ENCODE peak calls at places on chromosomes 2 and 18, in seven cellular contexts. One of them, this sample, is unnamed.

GRCh38 chr2:137776697-137777096 is 187.6 kb upstream of the HNMT start:
- DNase-seq in tibial artery: no peak
- DNase-seq in fibroblast of pulmonary artery: no peak
- DNase-seq in HFFc6: no peak
- DNase-seq in GM06990: no peak
- DNase-seq in hepatocyte: no peak
- DNase-seq in heart right ventricle: no peak
- DNase-seq in this sample: no peak

GRCh38 chr2:583666-584065 is 93.5 kb downstream of the TMEM18 start:
- DNase-seq in tibial artery: no peak
- DNase-seq in fibroblast of pulmonary artery: no peak
- DNase-seq in HFFc6: no peak
- DNase-seq in GM06990: no peak
- DNase-seq in hepatocyte: no peak
- DNase-seq in heart right ventricle: no peak
- DNase-seq in this sample: no peak

GRCh38 chr18:80185545-80185944 is 61.8 kb downstream of the PARD6G start:
- DNase-seq in tibial artery: no peak
- DNase-seq in fibroblast of pulmonary artery: no peak
- DNase-seq in HFFc6: no peak
- DNase-seq in GM06990: no peak
- DNase-seq in hepatocyte: no peak
- DNase-seq in heart right ventricle: no peak
- DNase-seq in this sample: no peak

GRCh38 chr18:4035521-4035920 is 419.6 kb downstream of the DLGAP1 start:
- DNase-seq in tibial artery: no peak
- DNase-seq in fibroblast of pulmonary artery: no peak
- DNase-seq in HFFc6: no peak
- DNase-seq in GM06990: no peak
- DNase-seq in hepatocyte: no peak
- DNase-seq in heart right ventricle: no peak
- DNase-seq in this sample: no peak

GRCh38 chr18:68916734-68917133 is 118.9 kb downstream of the CCDC102B start:
- DNase-seq in tibial artery: no peak
- DNase-seq in fibroblast of pulmonary artery: peak
- DNase-seq in HFFc6: no peak
- DNase-seq in GM06990: no peak
- DNase-seq in hepatocyte: no peak
- DNase-seq in heart right ventricle: no peak
- DNase-seq in this sample: no peak

GRCh38 chr2:80396276-80396675 is 91.7 kb upstream of the LRRTM1 start:
- DNase-seq in tibial artery: no peak
- DNase-seq in fibroblast of pulmonary artery: no peak
- DNase-seq in HFFc6: no peak
- DNase-seq in GM06990: no peak
- DNase-seq in hepatocyte: no peak
- DNase-seq in heart right ventricle: no peak
- DNase-seq in this sample: no peak

GRCh38 chr2:175567435-175568061 is 386.0 kb upstream of the ATP5MC3 start:
- DNase-seq in tibial artery: no peak
- DNase-seq in fibroblast of pulmonary artery: no peak
- DNase-seq in HFFc6: no peak
- DNase-seq in GM06990: no peak
- DNase-seq in hepatocyte: no peak
- DNase-seq in heart right ventricle: no peak
- DNase-seq in this sample: no peak

GRCh38 chr2:66457545-66457944 is 22.6 kb downstream of the MEIS1 start:
- DNase-seq in tibial artery: no peak
- DNase-seq in fibroblast of pulmonary artery: no peak
- DNase-seq in HFFc6: no peak
- DNase-seq in GM06990: no peak
- DNase-seq in hepatocyte: no peak
- DNase-seq in heart right ventricle: no peak
- DNase-seq in this sample: no peak

GRCh38 chr2:54770211-54770610 is 46.7 kb downstream of the EML6 start:
- DNase-seq in tibial artery: no peak
- DNase-seq in fibroblast of pulmonary artery: no peak
- DNase-seq in HFFc6: no peak
- DNase-seq in GM06990: no peak
- DNase-seq in hepatocyte: no peak
- DNase-seq in heart right ventricle: no peak
- DNase-seq in this sample: no peak

GRCh38 chr2:164898475-164898874 is 56.9 kb downstream of the SLC38A11 start:
- DNase-seq in tibial artery: no peak
- DNase-seq in fibroblast of pulmonary artery: peak
- DNase-seq in HFFc6: peak
- DNase-seq in GM06990: no peak
- DNase-seq in hepatocyte: peak
- DNase-seq in heart right ventricle: no peak
- DNase-seq in this sample: peak

GRCh38 chr18:59219672-59220163 is at the start of gene GRP:
- DNase-seq in tibial artery: no peak
- DNase-seq in fibroblast of pulmonary artery: no peak
- DNase-seq in HFFc6: no peak
- DNase-seq in GM06990: no peak
- DNase-seq in hepatocyte: no peak
- DNase-seq in heart right ventricle: no peak
- DNase-seq in this sample: no peak

GRCh38 chr2:132438650-132439030 is 22.0 kb downstream of the GPR39 start:
- DNase-seq in tibial artery: no peak
- DNase-seq in fibroblast of pulmonary artery: peak
- DNase-seq in HFFc6: peak
- DNase-seq in GM06990: no peak
- DNase-seq in hepatocyte: no peak
- DNase-seq in heart right ventricle: no peak
- DNase-seq in this sample: no peak

GRCh38 chr2:150976604-150977003 is 285.1 kb downstream of the RBM43 start:
- DNase-seq in tibial artery: no peak
- DNase-seq in fibroblast of pulmonary artery: no peak
- DNase-seq in HFFc6: no peak
- DNase-seq in GM06990: no peak
- DNase-seq in hepatocyte: no peak
- DNase-seq in heart right ventricle: no peak
- DNase-seq in this sample: no peak

GRCh38 chr2:41061371-41061770 is 609.5 kb upstream of the SLC8A1 start:
- DNase-seq in tibial artery: no peak
- DNase-seq in fibroblast of pulmonary artery: peak
- DNase-seq in HFFc6: no peak
- DNase-seq in GM06990: no peak
- DNase-seq in hepatocyte: no peak
- DNase-seq in heart right ventricle: no peak
- DNase-seq in this sample: no peak

GRCh38 chr18:26574958-26575864 is 26.9 kb upstream of the KCTD1 start:
- DNase-seq in tibial artery: peak
- DNase-seq in fibroblast of pulmonary artery: peak
- DNase-seq in HFFc6: peak
- DNase-seq in GM06990: peak
- DNase-seq in hepatocyte: peak
- DNase-seq in heart right ventricle: peak
- DNase-seq in this sample: peak

GRCh38 chr2:126771501-126772195 is 115.7 kb downstream of the GYPC start:
- DNase-seq in tibial artery: no peak
- DNase-seq in fibroblast of pulmonary artery: no peak
- DNase-seq in HFFc6: no peak
- DNase-seq in GM06990: no peak
- DNase-seq in hepatocyte: no peak
- DNase-seq in heart right ventricle: no peak
- DNase-seq in this sample: peak

GRCh38 chr18:55280515-55280914 is 307.5 kb downstream of the TCF4 start:
- DNase-seq in tibial artery: no peak
- DNase-seq in fibroblast of pulmonary artery: no peak
- DNase-seq in HFFc6: no peak
- DNase-seq in GM06990: no peak
- DNase-seq in hepatocyte: no peak
- DNase-seq in heart right ventricle: peak
- DNase-seq in this sample: no peak

GRCh38 chr18:61823595-61823994 is 69.2 kb downstream of the RNF152 start:
- DNase-seq in tibial artery: no peak
- DNase-seq in fibroblast of pulmonary artery: no peak
- DNase-seq in HFFc6: no peak
- DNase-seq in GM06990: no peak
- DNase-seq in hepatocyte: no peak
- DNase-seq in heart right ventricle: no peak
- DNase-seq in this sample: no peak

DNA sequence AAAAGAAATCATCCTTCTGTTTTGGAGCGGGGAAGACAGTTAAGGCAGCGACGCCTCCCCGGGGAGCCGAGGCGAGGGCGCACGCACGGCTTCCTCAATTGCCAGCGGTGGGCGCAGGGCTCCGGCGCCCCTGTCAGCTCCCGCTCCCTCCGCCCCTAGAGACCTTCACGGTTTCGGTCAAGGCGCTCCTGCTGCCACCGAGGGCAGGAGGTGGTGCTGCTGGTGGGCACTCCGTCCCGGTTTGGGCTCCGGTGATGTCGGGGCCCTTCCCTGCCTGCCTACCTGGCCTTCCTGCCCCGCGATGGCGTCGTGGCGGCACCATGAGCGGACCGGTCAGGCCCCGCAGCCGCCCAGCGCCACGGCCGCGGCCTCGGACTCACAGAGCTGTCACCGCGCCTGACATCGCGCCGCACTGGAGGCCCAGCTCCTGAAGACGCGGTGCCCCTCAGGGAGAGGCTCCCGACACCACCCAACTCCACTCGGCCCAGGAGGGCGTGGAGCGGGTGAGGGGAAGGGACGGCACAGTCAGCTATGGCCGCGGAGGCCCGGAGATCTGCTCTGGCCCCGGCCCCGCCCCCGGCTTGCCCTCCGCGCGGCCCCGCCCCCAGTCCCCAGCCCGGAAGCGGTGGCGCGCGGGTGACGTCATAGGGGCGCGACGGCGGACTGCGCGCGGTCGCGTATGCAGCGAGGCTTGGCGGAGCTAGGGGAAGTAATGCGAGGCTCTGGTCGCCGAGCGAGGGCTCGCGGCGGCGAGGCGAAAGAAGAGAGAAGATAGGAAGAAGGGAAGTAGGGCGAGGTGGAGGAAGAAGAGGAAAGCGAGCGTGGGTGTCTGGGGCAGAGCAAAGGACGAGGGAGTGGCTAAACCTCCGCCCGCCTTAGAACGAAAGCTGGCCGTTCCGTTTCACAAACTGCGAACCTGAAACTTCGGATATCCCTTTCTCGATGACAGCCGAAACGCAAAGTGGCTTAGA is at the start of gene SLC35F5:
- DNase-seq in tibial artery: peak
- DNase-seq in fibroblast of pulmonary artery: peak
- DNase-seq in HFFc6: peak
- DNase-seq in GM06990: peak
- DNase-seq in hepatocyte: peak
- DNase-seq in heart right ventricle: peak
- DNase-seq in this sample: peak
- TF ChIP-seq CTCF in tibial artery: no peak
- TF ChIP-seq CTCF in fibroblast of pulmonary artery: no peak
- TF ChIP-seq CTCF in HFFc6: no peak
- TF ChIP-seq CTCF in GM06990: peak
- TF ChIP-seq CTCF in hepatocyte: no peak
- TF ChIP-seq CTCF in heart right ventricle: no peak
- TF ChIP-seq CTCF in this sample: no peak

DNA sequence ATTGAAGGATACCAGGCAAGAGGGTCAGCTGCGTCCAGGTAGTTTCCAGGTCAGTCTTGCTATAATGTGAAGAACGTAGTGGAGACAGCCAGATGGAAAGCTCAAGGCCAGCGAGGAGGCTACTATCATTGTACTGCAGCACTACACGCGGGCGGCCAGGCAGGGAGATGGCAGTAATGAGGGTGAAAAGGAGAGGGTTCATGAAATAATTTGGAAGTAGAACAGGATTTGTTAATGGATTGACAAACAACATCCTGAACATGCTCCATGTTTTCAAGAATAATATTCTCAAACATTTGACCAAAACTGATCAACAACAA is 17.1 kb downstream of the SPIRE1 start:
- DNase-seq in tibial artery: no peak
- DNase-seq in fibroblast of pulmonary artery: no peak
- DNase-seq in HFFc6: no peak
- DNase-seq in GM06990: no peak
- DNase-seq in hepatocyte: no peak
- DNase-seq in heart right ventricle: no peak
- DNase-seq in this sample: no peak
- TF ChIP-seq CTCF in tibial artery: no peak
- TF ChIP-seq CTCF in fibroblast of pulmonary artery: no peak
- TF ChIP-seq CTCF in HFFc6: no peak
- TF ChIP-seq CTCF in GM06990: no peak
- TF ChIP-seq CTCF in hepatocyte: no peak
- TF ChIP-seq CTCF in heart right ventricle: no peak
- TF ChIP-seq CTCF in this sample: no peak

DNA sequence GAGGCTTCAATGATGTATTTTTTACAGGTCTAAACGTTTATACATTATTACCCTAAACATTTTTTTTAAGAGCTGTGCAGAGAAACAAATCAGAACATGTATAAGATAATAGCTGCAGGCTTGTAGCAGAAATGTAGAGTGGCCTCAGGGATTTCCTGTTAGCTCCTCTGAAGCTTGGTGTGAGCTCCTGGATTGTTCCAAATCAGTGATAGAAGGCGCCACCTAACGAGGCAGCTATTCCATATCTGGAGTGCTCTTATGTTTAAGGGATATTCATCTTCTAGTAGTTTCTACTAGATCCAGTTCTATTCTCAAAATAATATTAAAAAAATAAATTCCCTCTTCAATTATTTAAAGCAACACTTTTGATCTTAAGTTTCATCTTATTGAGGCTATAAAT is 93.1 kb downstream of the LRP1B start:
- DNase-seq in tibial artery: no peak
- DNase-seq in fibroblast of pulmonary artery: no peak
- DNase-seq in HFFc6: no peak
- DNase-seq in GM06990: no peak
- DNase-seq in hepatocyte: peak
- DNase-seq in heart right ventricle: no peak
- DNase-seq in this sample: no peak
- TF ChIP-seq CTCF in tibial artery: no peak
- TF ChIP-seq CTCF in fibroblast of pulmonary artery: no peak
- TF ChIP-seq CTCF in HFFc6: no peak
- TF ChIP-seq CTCF in GM06990: no peak
- TF ChIP-seq CTCF in hepatocyte: peak
- TF ChIP-seq CTCF in heart right ventricle: no peak
- TF ChIP-seq CTCF in this sample: no peak

DNA sequence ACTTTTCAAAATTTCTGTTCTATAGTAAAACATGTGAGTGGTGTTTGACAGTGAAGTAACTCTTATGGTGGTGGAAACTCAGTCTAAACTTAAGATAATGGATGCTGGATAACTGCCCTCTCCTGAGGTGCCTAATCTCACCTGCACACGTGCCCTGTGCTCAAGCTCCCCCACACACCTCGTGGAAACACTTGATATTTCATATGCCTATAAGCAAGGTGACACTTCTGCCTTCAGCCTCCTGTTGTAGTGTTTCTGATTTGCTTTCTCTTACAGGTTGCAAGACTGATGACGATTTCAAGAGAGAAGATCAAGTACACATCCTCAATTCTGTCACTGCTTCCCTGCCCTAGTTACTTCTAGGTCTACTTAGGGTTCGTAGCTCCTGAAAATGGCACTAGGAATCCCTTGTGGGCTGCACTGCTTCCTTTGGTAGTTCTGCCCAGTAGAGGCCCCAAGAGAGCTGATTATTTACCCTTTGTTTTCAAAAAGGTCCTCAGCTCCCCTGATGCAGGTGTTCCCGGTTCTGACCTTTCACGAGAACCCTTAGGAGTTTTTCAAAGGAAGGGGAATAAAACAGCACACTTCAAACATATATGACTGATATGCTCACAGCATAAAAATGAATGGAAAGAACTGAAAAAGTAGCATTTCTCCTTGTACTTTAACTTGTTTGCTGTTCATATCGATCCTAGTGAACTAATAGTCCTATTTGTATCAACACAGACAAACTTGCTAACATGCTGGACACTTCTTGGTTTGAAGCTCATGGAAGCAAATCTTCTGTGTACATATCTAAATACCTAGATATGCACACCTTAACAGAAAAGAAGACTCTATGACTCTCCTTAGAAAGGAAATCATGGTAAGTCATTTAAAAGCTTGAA is 6.7 kb downstream of the CAVIN2 start:
- DNase-seq in tibial artery: no peak
- DNase-seq in fibroblast of pulmonary artery: no peak
- DNase-seq in HFFc6: no peak
- DNase-seq in GM06990: no peak
- DNase-seq in hepatocyte: no peak
- DNase-seq in heart right ventricle: no peak
- DNase-seq in this sample: no peak
- TF ChIP-seq CTCF in tibial artery: no peak
- TF ChIP-seq CTCF in fibroblast of pulmonary artery: no peak
- TF ChIP-seq CTCF in HFFc6: no peak
- TF ChIP-seq CTCF in GM06990: no peak
- TF ChIP-seq CTCF in hepatocyte: no peak
- TF ChIP-seq CTCF in heart right ventricle: no peak
- TF ChIP-seq CTCF in this sample: no peak